ENCODE peak calls at places on chromosomes 4 and X, in nine cellular contexts. C, L, W, T, H, I, U, S and J are unnamed samples.

GRCh38 chrX:103586314-103586646 is 965 bp downstream of the TCEAL4 start:
- DNase-seq in T (peak), U (no peak), L (peak), I (peak), H (peak), C (no peak), W (peak), S (no peak), J (no peak)

GRCh38 chr4:4990857-4991540 is 28.3 kb downstream of the CYTL1 start:
- DNase-seq in T (peak), I (peak), L (peak), W (no peak), C (no peak), S (peak), H (peak), U (peak), J (peak)

GRCh38 chrX:78140206-78140605 is 756 bp upstream of the TAF9B start:
- DNase-seq in W (no peak), H (no peak), U (no peak), T (no peak), L (no peak), C (no peak), S (no peak), I (no peak), J (no peak)

GRCh38 chr4:168509786-168510185 is 12.9 kb downstream of the PALLD start:
- DNase-seq in C (no peak), I (no peak), S (no peak), L (no peak), T (no peak), H (peak), W (no peak), U (no peak), J (no peak)

GRCh38 chrX:99095965-99096364 is 1314.1 kb downstream of the PCDH19 start:
- DNase-seq in W (no peak), H (no peak), L (no peak), C (no peak), T (no peak), I (no peak), S (no peak), U (no peak), J (no peak)

GRCh38 chr4:166422475-166422874 is 549.4 kb downstream of the TLL1 start:
- DNase-seq in U (no peak), I (no peak), T (no peak), L (no peak), S (peak), W (no peak), H (peak), C (no peak), J (no peak)

GRCh38 chr4:73341454-73341853 is 62.6 kb upstream of the ALB start:
- DNase-seq in L (peak), W (no peak), U (peak), T (no peak), S (peak), C (no peak), H (peak), I (no peak), J (no peak)

GRCh38 chr4:182717788-182718583 is 199.2 kb downstream of the DCTD start:
- DNase-seq in T (no peak), L (no peak), W (no peak), U (no peak), S (no peak), H (no peak), C (no peak), I (no peak), J (no peak)

GRCh38 chr4:70600305-70600704 is 8.2 kb downstream of the AMBN start:
- DNase-seq in T (no peak), C (no peak), I (no peak), S (no peak), W (no peak), H (no peak), U (no peak), L (no peak), J (no peak)

DNA sequence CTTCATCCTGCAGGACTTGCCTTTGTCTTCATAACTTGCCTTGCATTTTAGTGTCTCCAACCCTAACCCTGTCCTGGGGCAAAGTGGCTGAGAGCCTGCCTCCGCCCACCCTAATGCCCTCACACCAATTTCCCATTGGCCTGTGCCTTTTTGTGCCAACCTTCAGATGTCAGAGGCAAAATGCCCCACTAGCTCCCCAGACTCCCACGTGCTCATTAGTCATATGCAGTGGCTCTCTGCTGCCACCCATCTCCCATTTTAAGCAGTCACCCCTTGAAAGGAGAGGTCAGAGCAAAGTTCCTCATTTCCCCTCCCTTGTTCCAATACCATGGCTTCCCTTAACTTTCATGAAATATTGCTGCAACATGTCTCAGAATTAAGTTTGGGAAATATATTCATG is 74.8 kb upstream of the PASD1 start:
- DNase-seq in I (no peak), H (peak), L (no peak), U (peak), T (no peak), S (peak), C (no peak), W (no peak), J (peak)
- TF ChIP-seq CTCF in I (no peak), H (peak), L (no peak), U (peak), T (no peak), S (no peak), C (no peak), W (peak), J (peak)

GRCh38 chrX:13734278-13735172 is at the start of the genes OFD1 and TRAPPC2:
- DNase-seq in S (peak), U (peak), T (peak), H (peak), C (peak), L (peak), W (peak), I (peak), J (peak)
- TF ChIP-seq CTCF in S (no peak), U (no peak), T (no peak), H (no peak), C (no peak), L (no peak), W (no peak), I (no peak), J (no peak)

GRCh38 chrX:132226169-132226568 is 6.9 kb upstream of the RAP2C start:
- DNase-seq in S (no peak), W (no peak), U (no peak), L (no peak), T (no peak), C (no peak), I (no peak), H (peak), J (no peak)
- TF ChIP-seq CTCF in S (peak), W (peak), U (peak), L (no peak), T (peak), C (no peak), I (no peak), H (peak), J (peak)

GRCh38 chrX:114964374-114964773 is 53.0 kb downstream of the IL13RA2 start:
- DNase-seq in S (no peak), T (no peak), U (no peak), H (peak), I (no peak), L (no peak), C (no peak), W (no peak), J (no peak)

GRCh38 chrX:114959729-114960128 is 57.7 kb downstream of the IL13RA2 start:
- DNase-seq in H (peak), C (no peak), T (no peak), L (no peak), I (no peak), W (no peak), U (no peak), S (peak), J (no peak)

GRCh38 chrX:114962209-114962608 is 55.2 kb downstream of the IL13RA2 start:
- DNase-seq in S (no peak), U (no peak), I (no peak), H (no peak), C (no peak), T (no peak), W (no peak), L (no peak), J (no peak)
- TF ChIP-seq CTCF in S (no peak), U (no peak), I (no peak), H (no peak), C (no peak), T (no peak), W (no peak), L (no peak), J (no peak)

GRCh38 chrX:53171356-53171755 is 53.7 kb downstream of the KDM5C start:
- DNase-seq in T (no peak), S (no peak), W (no peak), H (no peak), L (no peak), I (no peak), C (no peak), U (no peak), J (no peak)
- TF ChIP-seq CTCF in T (no peak), S (no peak), W (no peak), H (no peak), L (no peak), I (no peak), C (no peak), U (peak), J (no peak)

DNA sequence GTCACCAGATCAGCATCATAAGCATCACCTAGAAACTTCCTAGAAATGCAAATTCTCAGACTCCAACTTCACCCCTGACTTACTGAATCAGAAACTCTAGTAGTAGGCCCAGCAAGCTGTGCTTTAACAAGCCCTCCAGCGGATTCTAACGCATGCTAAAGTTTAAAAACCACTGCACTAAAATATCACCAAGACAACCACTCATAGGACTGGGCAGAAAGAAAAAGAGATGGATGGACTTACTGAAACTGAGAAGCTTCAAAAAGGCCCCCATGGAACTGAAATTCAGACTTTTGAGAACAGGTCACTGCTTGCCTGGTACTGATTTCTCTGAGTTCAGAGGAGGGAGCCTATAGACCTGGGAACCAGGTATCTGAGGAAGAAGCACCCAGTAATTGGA is 40.1 kb downstream of the FAM241A start:
- DNase-seq in S (no peak), U (no peak), C (no peak), T (no peak), H (no peak), W (no peak), L (no peak), I (no peak), J (no peak)
- TF ChIP-seq CTCF in S (no peak), U (no peak), C (no peak), T (no peak), H (no peak), W (no peak), L (no peak), I (no peak), J (no peak)

GRCh38 chrX:120365320-120365719 is 3.4 kb downstream of the ATP1B4 start:
- DNase-seq in L (peak), H (peak), I (peak), S (no peak), W (peak), U (peak), T (peak), C (peak), J (peak)
- TF ChIP-seq CTCF in L (peak), H (peak), I (no peak), S (no peak), W (peak), U (peak), T (peak), C (no peak), J (peak)

GRCh38 chr4:123904882-123905281 is 508.3 kb downstream of the SPRY1 start:
- DNase-seq in W (no peak), U (no peak), L (no peak), S (no peak), T (no peak), I (no peak), H (no peak), C (no peak), J (no peak)

GRCh38 chr4:123893746-123894095 is 497.1 kb downstream of the SPRY1 start:
- DNase-seq in W (no peak), U (no peak), L (no peak), I (no peak), C (no peak), H (peak), S (no peak), T (no peak), J (no peak)

GRCh38 chr4:123896446-123897071 is 500.0 kb downstream of the SPRY1 start:
- DNase-seq in U (no peak), S (no peak), L (peak), I (no peak), W (no peak), C (no peak), H (peak), T (no peak), J (no peak)

GRCh38 chr4:123892997-123893745 is 496.6 kb downstream of the SPRY1 start:
- DNase-seq in S (no peak), U (no peak), L (no peak), H (peak), C (no peak), W (no peak), T (no peak), I (no peak), J (no peak)

DNA sequence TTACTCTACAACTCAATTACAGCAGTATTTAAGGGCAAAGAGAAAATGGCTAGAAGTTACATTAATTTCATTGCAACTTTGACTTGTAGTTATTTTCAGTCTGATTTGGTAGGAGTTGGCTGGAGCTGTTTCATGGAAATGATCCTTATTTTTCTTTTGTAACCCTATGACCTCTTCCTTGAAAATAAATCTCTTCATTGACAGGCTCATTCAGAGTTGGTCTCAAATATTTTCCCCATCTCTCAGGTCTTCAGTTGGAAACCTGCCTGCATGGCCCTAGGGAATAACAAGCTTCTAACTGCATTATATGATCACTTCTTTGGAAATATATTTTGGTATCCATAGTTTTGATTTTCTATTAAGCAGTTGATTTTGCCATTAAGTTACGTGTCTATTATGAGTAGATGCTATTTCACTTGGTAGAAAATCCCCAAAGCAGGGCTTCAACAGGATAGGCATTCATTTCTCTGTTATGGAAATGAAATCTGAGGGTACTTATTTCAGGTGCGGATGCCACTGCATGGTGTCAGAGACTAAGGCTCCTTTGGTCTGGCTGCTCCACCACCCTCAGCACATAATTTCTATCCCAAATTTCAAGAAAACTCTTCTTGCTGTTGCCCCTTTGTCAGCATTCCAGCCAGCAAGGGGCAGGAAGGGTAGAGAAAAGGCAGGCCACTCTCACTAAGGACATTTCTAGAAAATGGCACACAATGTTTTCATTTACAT is 502.5 kb downstream of the SPRY1 start:
- DNase-seq in C (no peak), U (no peak), L (no peak), W (no peak), T (no peak), I (no peak), S (no peak), H (no peak), J (no peak)
- TF ChIP-seq CTCF in C (no peak), U (no peak), L (no peak), W (no peak), T (no peak), I (no peak), S (no peak), H (no peak), J (no peak)